ENCODE peak calls at places on chromosomes 6 and 20, in five cellular contexts. D, C, V, S and H are unnamed samples.

GRCh38 chr6:30806581-30807183 is 62.3 kb upstream of the IER3 start:
- DNase-seq in D (no peak), C (no peak), V (no peak), S (no peak), H (no peak)

GRCh38 chr6:152002306-152002705 is 194.8 kb downstream of the ESR1 start:
- DNase-seq in D (no peak), C (no peak), V (no peak), S (no peak), H (no peak)

GRCh38 chr20:35912877-35913276 is 41.4 kb downstream of the SCAND1 start:
- DNase-seq in D (no peak), C (no peak), V (no peak), S (no peak), H (no peak)

GRCh38 chr6:104087765-104088164 is 772.0 kb downstream of the HACE1 start:
- DNase-seq in D (no peak), C (no peak), V (no peak), S (no peak), H (no peak)

GRCh38 chr6:121573466-121573865 is 138.0 kb downstream of the GJA1 start:
- DNase-seq in D (no peak), C (no peak), V (no peak), S (no peak), H (no peak)

GRCh38 chr6:110813813-110814487 is 1.3 kb downstream of the CDK19 start:
- DNase-seq in D (no peak), C (no peak), V (peak; percentile 6), S (peak; percentile 45), H (no peak)

GRCh38 chr6:150368762-150369161 is at the start of gene IYD:
- DNase-seq in D (no peak), C (no peak), V (peak; percentile 19), S (no peak), H (peak; percentile 13)

GRCh38 chr6:100176321-100176950 is 182.4 kb upstream of the MCHR2 start:
- DNase-seq in D (no peak), C (no peak), V (peak; percentile 17), S (no peak), H (no peak)

GRCh38 chr6:166173292-166173951 is 5.8 kb upstream of the TBXT start:
- DNase-seq in D (no peak), C (no peak), V (peak; percentile 51), S (no peak), H (no peak)

GRCh38 chr20:50256577-50256976 is 65.9 kb downstream of the CEBPB start:
- DNase-seq in D (no peak), C (no peak), V (no peak), S (no peak), H (no peak)

GRCh38 chr6:105484238-105485161 is 81.6 kb upstream of the PREP start:
- DNase-seq in D (no peak), C (no peak), V (no peak), S (peak; percentile 7), H (peak; percentile 69)

GRCh38 chr20:38685853-38686473 is 38.3 kb upstream of the SLC32A1 start:
- DNase-seq in D (peak; percentile 14), C (no peak), V (peak; percentile 16), S (peak; percentile 65), H (peak; percentile 15)